ENCODE peak calls at places on chromosomes 6 and 20, in ten cellular contexts. J, V, H, R, D, K, W, N, I and U are unnamed samples.

GRCh38 chr20:1711826-1712601 is 54.4 kb upstream of the SIRPG start:
- DNase-seq in D (no peak), H (no peak), I (peak), J (no peak), R (no peak), W (no peak), N (no peak), V (no peak), K (peak), U (no peak)

GRCh38 chr6:18213439-18213838 is 50.9 kb downstream of the DEK start:
- DNase-seq in W (no peak), J (no peak), D (peak), R (no peak), H (no peak), I (no peak), N (no peak), K (no peak), V (no peak), U (no peak)

GRCh38 chr6:65113581-65113980 is 593.4 kb downstream of the EYS start:
- DNase-seq in N (peak), W (peak), V (no peak), K (peak), J (no peak), D (no peak), I (peak), R (no peak), H (no peak), U (no peak)

GRCh38 chr20:17969276-17969883 is 562 bp downstream of the MGME1 start:
- DNase-seq in J (no peak), I (peak), D (peak), V (peak), H (peak), K (peak), R (peak), W (peak), N (no peak), U (no peak)

GRCh38 chr6:110542311-110543024 is 66.1 kb upstream of the SLC22A16 start:
- DNase-seq in R (peak), H (no peak), I (peak), D (no peak), V (no peak), W (no peak), J (no peak), K (no peak), N (no peak), U (no peak)

GRCh38 chr6:136335736-136336362 is 46.2 kb upstream of the BCLAF1 start:
- DNase-seq in J (no peak), N (peak), D (no peak), V (no peak), R (no peak), K (no peak), H (no peak), I (no peak), W (no peak), U (no peak)

GRCh38 chr6:137878810-137879285 is 11.8 kb downstream of the TNFAIP3 start:
- DNase-seq in J (no peak), H (no peak), N (no peak), V (no peak), K (no peak), I (no peak), W (no peak), D (no peak), R (peak), U (peak)

GRCh38 chr6:112409311-112409710 is 62.2 kb downstream of the RFPL4B start:
- DNase-seq in H (no peak), W (peak), I (no peak), V (no peak), D (no peak), K (no peak), J (no peak), R (no peak), N (peak), U (no peak)

GRCh38 chr6:165439928-165440554 is 130.6 kb upstream of the C6orf118 start:
- DNase-seq in J (no peak), N (peak), K (peak), I (peak), W (peak), V (no peak), R (no peak), H (peak), D (peak), U (no peak)

GRCh38 chr6:125477141-125477540 is 175.4 kb upstream of the HDDC2 start:
- DNase-seq in K (no peak), J (no peak), H (no peak), N (no peak), I (no peak), R (no peak), D (no peak), W (no peak), V (no peak), U (no peak)

GRCh38 chr6:135575629-135576028 is 78.1 kb upstream of the AHI1 start:
- DNase-seq in H (no peak), N (no peak), K (no peak), W (no peak), I (no peak), J (no peak), V (no peak), D (no peak), R (no peak), U (no peak)

GRCh38 chr6:149614352-149614751 is 34.2 kb downstream of the KATNA1 start:
- DNase-seq in H (no peak), V (no peak), N (peak), W (peak), K (peak), R (no peak), J (no peak), I (no peak), D (no peak), U (no peak)

GRCh38 chr6:109051301-109051700 is 43.3 kb downstream of the SESN1 start:
- DNase-seq in D (no peak), R (no peak), W (peak), K (no peak), H (no peak), N (peak), I (no peak), V (no peak), J (no peak), U (no peak)

GRCh38 chr6:85364354-85364753 is 85.5 kb upstream of the NT5E start:
- DNase-seq in I (peak), H (peak), R (no peak), K (peak), N (peak), J (no peak), V (no peak), D (peak), W (peak), U (no peak)

GRCh38 chr20:47790032-47790965 is 5.0 kb upstream of the SULF2 start:
- DNase-seq in K (peak), J (no peak), V (no peak), W (peak), R (no peak), D (no peak), N (peak), I (peak), H (peak), U (no peak)

GRCh38 chr6:42200035-42200434 is 5.3 kb upstream of the GUCA1B start:
- DNase-seq in D (no peak), N (peak), I (peak), R (no peak), J (no peak), W (peak), H (peak), V (no peak), K (peak), U (no peak)

GRCh38 chr20:10329387-10330005 is 104.5 kb downstream of the MKKS start:
- DNase-seq in N (no peak), D (no peak), J (no peak), I (no peak), R (no peak), K (no peak), H (no peak), V (no peak), W (no peak), U (no peak)

GRCh38 chr6:121335111-121336008 is 1.1 kb upstream of the TBC1D32 start:
- DNase-seq in W (no peak), N (no peak), V (no peak), H (no peak), J (no peak), D (no peak), I (peak), K (no peak), R (no peak), U (no peak)

GRCh38 chr20:48807586-48808381 is 20.0 kb downstream of the PREX1 start:
- DNase-seq in K (peak), R (peak), J (no peak), V (peak), H (no peak), I (peak), N (no peak), D (no peak), W (no peak), U (peak)

GRCh38 chr6:25320459-25320858 is 41.3 kb downstream of the CARMIL1 start:
- DNase-seq in K (no peak), J (no peak), W (no peak), N (no peak), I (no peak), H (no peak), D (no peak), V (no peak), R (no peak), U (no peak)

GRCh38 chr6:30611150-30611855 is 5.7 kb downstream of the PPP1R10 start:
- DNase-seq in H (no peak), V (no peak), K (peak), W (peak), D (no peak), N (no peak), R (no peak), I (no peak), J (no peak), U (no peak)

GRCh38 chr6:121730616-121731015 is 295.2 kb downstream of the GJA1 start:
- DNase-seq in K (no peak), D (no peak), V (no peak), H (no peak), N (no peak), I (no peak), R (no peak), W (no peak), J (no peak), U (no peak)

GRCh38 chr6:1230689-1231605 is 81.0 kb upstream of the FOXQ1 start:
- DNase-seq in R (no peak), J (no peak), D (no peak), V (no peak), H (no peak), W (no peak), I (no peak), K (no peak), N (no peak), U (no peak)

GRCh38 chr6:22153384-22154158 is 143.3 kb downstream of the PRL start:
- DNase-seq in N (peak), V (no peak), W (no peak), R (no peak), I (no peak), H (no peak), J (no peak), D (peak), K (no peak), U (no peak)

GRCh38 chr20:38131588-38132121 is 33.4 kb downstream of the TGM2 start:
- DNase-seq in J (peak), H (peak), W (no peak), V (no peak), I (no peak), K (no peak), N (no peak), D (no peak), R (no peak), U (no peak)

GRCh38 chr6:80333342-80333741 is 226.9 kb downstream of the BCKDHB start:
- DNase-seq in H (no peak), I (no peak), V (no peak), K (no peak), W (no peak), D (no peak), N (no peak), R (no peak), J (no peak), U (no peak)

GRCh38 chr6:151998784-151999183 is 191.3 kb downstream of the ESR1 start:
- DNase-seq in V (no peak), I (no peak), J (no peak), W (no peak), N (no peak), R (no peak), H (no peak), D (no peak), K (no peak), U (no peak)

GRCh38 chr6:50905297-50905696 is 86.6 kb downstream of the TFAP2B start:
- DNase-seq in D (no peak), W (no peak), H (peak), N (no peak), I (no peak), J (no peak), R (no peak), V (no peak), K (no peak), U (no peak)

GRCh38 chr6:53888931-53889330 is 94.1 kb downstream of the LRRC1 start:
- DNase-seq in K (no peak), H (no peak), J (no peak), R (no peak), V (no peak), N (peak), W (peak), D (no peak), I (no peak), U (no peak)

GRCh38 chr6:117555882-117556498 is 46.3 kb downstream of the GOPC start:
- DNase-seq in H (no peak), N (peak), I (peak), J (no peak), W (peak), R (peak), V (peak), K (peak), D (peak), U (peak)

GRCh38 chr6:62150048-62150663 is 135.9 kb downstream of the KHDRBS2 start:
- DNase-seq in K (peak), I (peak), R (no peak), J (no peak), N (peak), W (peak), H (peak), V (peak), D (peak), U (no peak)

GRCh38 chr6:27684264-27685211 is 211.6 kb upstream of the ZNF184 start:
- DNase-seq in J (no peak), W (peak), H (peak), I (peak), R (no peak), V (no peak), N (peak), K (peak), D (peak), U (peak)

GRCh38 chr6:3383525-3383924 is 73.3 kb downstream of the SLC22A23 start:
- DNase-seq in J (no peak), D (peak), W (peak), H (no peak), V (peak), K (peak), I (peak), R (no peak), N (peak), U (no peak)

GRCh38 chr6:99905209-99906106 is 88.6 kb downstream of the MCHR2 start:
- DNase-seq in D (peak), W (peak), H (peak), J (no peak), N (peak), I (peak), K (peak), R (no peak), V (no peak), U (no peak)

GRCh38 chr6:142013286-142013685 is 119.4 kb upstream of the GJE1 start:
- DNase-seq in V (no peak), H (peak), I (peak), J (no peak), N (peak), W (peak), D (peak), R (no peak), K (peak), U (no peak)

GRCh38 chr20:21699216-21699508 is 6.3 kb upstream of the PAX1 start:
- DNase-seq in R (no peak), D (no peak), H (no peak), K (no peak), V (no peak), I (no peak), W (no peak), J (no peak), N (no peak), U (no peak)

GRCh38 chr20:21698494-21699215 is 6.8 kb upstream of the PAX1 start:
- DNase-seq in D (no peak), W (no peak), R (no peak), N (no peak), K (no peak), I (no peak), V (no peak), J (no peak), H (no peak), U (no peak)

DNA sequence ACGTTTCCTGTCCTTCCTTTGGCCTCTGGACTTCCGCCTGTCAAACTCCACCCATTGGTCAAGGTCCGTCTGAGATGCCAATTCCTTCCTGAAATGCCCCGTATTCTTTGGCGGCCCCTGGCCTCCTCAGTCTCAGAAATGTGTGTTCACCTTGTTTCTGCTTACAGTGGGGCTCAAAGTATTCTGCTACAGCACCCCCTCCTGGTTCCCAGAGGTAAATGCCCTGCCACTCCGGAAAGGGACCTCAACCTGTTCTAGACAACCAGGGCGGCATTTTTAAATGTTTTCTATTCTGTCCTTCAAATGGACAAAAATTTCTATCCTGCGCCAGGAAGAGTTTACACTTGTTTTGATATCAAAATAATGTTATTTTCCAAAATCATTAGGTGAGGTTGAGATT is 12.1 kb upstream of the PAX1 start:
- DNase-seq in W (no peak), I (no peak), H (no peak), R (no peak), V (no peak), N (no peak), K (no peak), D (peak), J (no peak), U (no peak)
- TF ChIP-seq CTCF in W (no peak), I (no peak), H (no peak), R (peak), V (no peak), N (no peak), K (no peak), D (peak), J (no peak), U (peak)

GRCh38 chr20:50850721-50851286 is 55.9 kb downstream of the BCAS4 start:
- DNase-seq in W (peak), K (no peak), N (no peak), V (peak), J (no peak), H (no peak), I (peak), R (no peak), D (no peak), U (no peak)
- TF ChIP-seq CTCF in W (no peak), K (no peak), N (no peak), V (no peak), J (no peak), H (no peak), I (no peak), R (no peak), D (no peak), U (no peak)

GRCh38 chr20:43766395-43766794 is 39.6 kb upstream of the GTSF1L start:
- DNase-seq in V (peak), J (no peak), W (no peak), N (no peak), R (peak), K (no peak), D (no peak), I (no peak), H (no peak), U (no peak)
- TF ChIP-seq CTCF in V (no peak), J (no peak), W (no peak), N (no peak), R (no peak), K (no peak), D (no peak), I (no peak), H (no peak), U (no peak)

GRCh38 chr20:11852801-11853200 is 64.9 kb upstream of the BTBD3 start:
- DNase-seq in I (no peak), D (no peak), H (peak), V (no peak), W (peak), N (peak), R (no peak), J (no peak), K (no peak), U (no peak)

GRCh38 chr20:11850901-11851300 is 66.8 kb upstream of the BTBD3 start:
- DNase-seq in V (no peak), D (no peak), K (no peak), I (peak), N (peak), H (peak), J (no peak), R (no peak), W (peak), U (no peak)

GRCh38 chr20:11849976-11850670 is 67.6 kb upstream of the BTBD3 start:
- DNase-seq in W (peak), H (peak), R (no peak), K (peak), N (peak), D (no peak), I (peak), V (no peak), J (no peak), U (no peak)

GRCh38 chr20:11852189-11852588 is 65.5 kb upstream of the BTBD3 start:
- DNase-seq in J (no peak), I (no peak), D (no peak), V (no peak), K (no peak), N (no peak), R (no peak), W (no peak), H (no peak), U (no peak)

GRCh38 chr20:11851646-11852045 is 66.0 kb upstream of the BTBD3 start:
- DNase-seq in D (no peak), W (peak), J (no peak), V (no peak), H (peak), K (no peak), N (peak), I (no peak), R (no peak), U (no peak)
- TF ChIP-seq CTCF in D (no peak), W (no peak), J (no peak), V (no peak), H (no peak), K (no peak), N (no peak), I (no peak), R (no peak), U (no peak)

GRCh38 chr6:78322068-78322845 is 545.1 kb upstream of the IRAK1BP1 start:
- DNase-seq in J (no peak), K (no peak), H (no peak), D (no peak), I (no peak), V (no peak), N (no peak), R (no peak), W (no peak), U (no peak)

GRCh38 chr6:78324213-78324612 is 543.1 kb upstream of the IRAK1BP1 start:
- DNase-seq in H (no peak), D (no peak), I (no peak), R (no peak), K (no peak), W (peak), V (peak), J (no peak), N (no peak), U (no peak)
- TF ChIP-seq CTCF in H (no peak), D (no peak), I (no peak), R (no peak), K (no peak), W (no peak), V (no peak), J (no peak), N (no peak), U (no peak)

GRCh38 chr20:35395728-35396127 is 16.0 kb downstream of the UQCC1 start:
- DNase-seq in R (no peak), D (no peak), N (peak), K (peak), I (peak), J (no peak), W (peak), V (peak), H (no peak), U (no peak)
- TF ChIP-seq CTCF in R (no peak), D (no peak), N (peak), K (peak), I (peak), J (no peak), W (peak), V (no peak), H (no peak), U (no peak)

GRCh38 chr6:105304366-105304765 is 98.5 kb downstream of the PREP start:
- DNase-seq in R (no peak), W (no peak), K (no peak), J (no peak), N (no peak), D (no peak), H (no peak), V (no peak), I (no peak), U (no peak)

GRCh38 chr6:105300090-105300489 is 102.8 kb downstream of the PREP start:
- DNase-seq in V (no peak), J (no peak), K (no peak), H (no peak), N (peak), R (no peak), D (no peak), W (no peak), I (no peak), U (no peak)

GRCh38 chr6:105302617-105303128 is 100.2 kb downstream of the PREP start:
- DNase-seq in K (no peak), V (no peak), N (no peak), W (no peak), D (no peak), H (no peak), J (no peak), I (no peak), R (no peak), U (no peak)

GRCh38 chr6:105301756-105302616 is 100.9 kb downstream of the PREP start:
- DNase-seq in I (no peak), R (no peak), K (no peak), N (no peak), V (no peak), W (no peak), H (no peak), J (no peak), D (no peak), U (no peak)

DNA sequence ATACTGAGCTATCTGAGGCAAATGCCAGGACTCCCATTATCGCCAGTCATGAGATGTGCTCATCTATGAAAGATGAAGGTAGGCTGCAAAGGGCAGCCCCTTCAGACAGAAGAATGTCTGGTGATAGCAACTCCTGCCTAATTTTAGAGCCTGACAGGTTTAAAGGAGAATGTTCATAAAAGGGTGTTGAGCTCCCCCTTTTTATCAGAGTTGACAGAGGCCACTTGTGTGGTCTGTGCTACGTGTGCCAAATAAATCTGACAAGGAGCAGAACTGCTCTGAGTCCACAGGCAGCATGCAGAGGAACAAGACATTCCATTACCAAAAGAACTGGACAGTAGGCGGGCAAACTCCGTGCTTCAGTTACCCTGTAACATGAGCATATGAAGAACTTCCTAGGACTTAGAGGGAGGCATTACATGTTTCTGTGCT is 101.8 kb downstream of the PREP start:
- DNase-seq in R (peak), N (peak), W (peak), H (no peak), V (no peak), I (peak), K (no peak), J (no peak), D (no peak), U (no peak)
- TF ChIP-seq CTCF in R (no peak), N (no peak), W (no peak), H (no peak), V (no peak), I (no peak), K (no peak), J (no peak), D (no peak), U (no peak)

GRCh38 chr20:62704341-62704948 is 4.2 kb upstream of the NTSR1 start:
- DNase-seq in H (peak), I (peak), V (peak), W (peak), R (peak), K (peak), D (no peak), J (peak), N (peak), U (peak)
- TF ChIP-seq CTCF in H (no peak), I (no peak), V (no peak), W (no peak), R (no peak), K (peak), D (no peak), J (no peak), N (peak), U (no peak)